ENCODE peak calls at places on chromosomes 6 and 20, in six cellular contexts. Q is astrocyte, X is adipocyte, K is GM23248, C is fibroblast of lung, H is K562. F is an unnamed sample.

GRCh38 chr6:63807056-63807455 is 171.5 kb downstream of the PHF3 start:
- DNase-seq in Q (no peak), X (no peak), K (no peak), C (no peak), H (no peak), F (no peak)

GRCh38 chr6:72413884-72414283 is 208.0 kb upstream of the KCNQ5 start:
- DNase-seq in Q (peak), X (no peak), K (peak), C (no peak), H (no peak), F (no peak)

GRCh38 chr6:118892248-118893094 is 1.5 kb upstream of the ASF1A start:
- DNase-seq in Q (peak), X (no peak), K (peak), C (no peak), H (peak), F (no peak)

GRCh38 chr6:20702366-20702765 is 168.1 kb downstream of the CDKAL1 start:
- DNase-seq in Q (no peak), X (no peak), K (no peak), C (no peak), H (no peak), F (no peak)

GRCh38 chr6:168319279-168320051 is at the start of gene DACT2:
- DNase-seq in Q (no peak), X (no peak), K (no peak), C (no peak), H (no peak), F (no peak)

GRCh38 chr6:52650946-52651345 is 20.0 kb upstream of the TMEM14A start:
- DNase-seq in Q (no peak), X (no peak), K (no peak), C (peak), H (no peak), F (no peak)

GRCh38 chr20:25270829-25271251 is 23.0 kb downstream of the PYGB start:
- DNase-seq in Q (no peak), X (no peak), K (no peak), C (no peak), H (no peak), F (no peak)

GRCh38 chr6:65505736-65506135 is 201.3 kb downstream of the EYS start:
- DNase-seq in Q (no peak), X (no peak), K (no peak), C (no peak), H (no peak), F (no peak)

GRCh38 chr20:21342656-21343345 is 39.7 kb downstream of the XRN2 start:
- DNase-seq in Q (peak), X (peak), K (peak), C (peak), H (no peak), F (no peak)

GRCh38 chr6:138434915-138435314 is 30.9 kb downstream of the HEBP2 start:
- DNase-seq in Q (no peak), X (no peak), K (no peak), C (no peak), H (no peak), F (no peak)

GRCh38 chr6:161417712-161418457 is 144.0 kb upstream of the AGPAT4 start:
- DNase-seq in Q (peak), X (peak), K (peak), C (peak), H (no peak), F (no peak)

GRCh38 chr6:24662206-24662605 is 4.5 kb downstream of the TDP2 start:
- DNase-seq in Q (no peak), X (no peak), K (no peak), C (no peak), H (no peak), F (no peak)

GRCh38 chr6:118708055-118708454 is 56.7 kb upstream of the CEP85L start:
- DNase-seq in Q (peak), X (peak), K (peak), C (peak), H (peak), F (no peak)

GRCh38 chr6:157107915-157108651 is 215.2 kb downstream of the TMEM242 start:
- DNase-seq in Q (peak), X (peak), K (peak), C (peak), H (peak), F (peak)

GRCh38 chr6:131643262-131643631 is 6.1 kb downstream of the ENPP3 start:
- DNase-seq in Q (no peak), X (no peak), K (peak), C (no peak), H (no peak), F (no peak)

GRCh38 chr6:70398783-70399730 is 14.3 kb upstream of the FAM135A start:
- DNase-seq in Q (peak), X (no peak), K (peak), C (peak), H (peak), F (peak)

GRCh38 chr6:56851541-56852248 is 103.2 kb upstream of the BEND6 start:
- DNase-seq in Q (peak), X (peak), K (peak), C (peak), H (peak), F (no peak)

GRCh38 chr6:75568965-75569364 is 32.7 kb upstream of the SENP6 start:
- DNase-seq in Q (no peak), X (no peak), K (no peak), C (no peak), H (no peak), F (no peak)

GRCh38 chr6:108966855-108967755 is 118.9 kb downstream of the ARMC2 start:
- DNase-seq in Q (peak), X (peak), K (peak), C (peak), H (peak), F (no peak)

GRCh38 chr20:25750220-25750764 is 53.6 kb upstream of the ZNF337 start:
- DNase-seq in Q (no peak), X (no peak), K (no peak), C (no peak), H (no peak), F (no peak)

GRCh38 chr20:49987868-49988690 is 5.3 kb downstream of the SNAI1 start:
- DNase-seq in Q (peak), X (peak), K (peak), C (no peak), H (no peak), F (no peak)

GRCh38 chr6:134182528-134182927 is 130.1 kb upstream of the SLC2A12 start:
- DNase-seq in Q (no peak), X (no peak), K (no peak), C (no peak), H (peak), F (no peak)

GRCh38 chr6:161901740-161902426 is 628.0 kb upstream of the AGPAT4 start:
- DNase-seq in Q (no peak), X (no peak), K (no peak), C (no peak), H (no peak), F (no peak)

GRCh38 chr6:124007915-124008688 is 204.4 kb downstream of the NKAIN2 start:
- DNase-seq in Q (no peak), X (no peak), K (no peak), C (peak), H (no peak), F (no peak)

DNA sequence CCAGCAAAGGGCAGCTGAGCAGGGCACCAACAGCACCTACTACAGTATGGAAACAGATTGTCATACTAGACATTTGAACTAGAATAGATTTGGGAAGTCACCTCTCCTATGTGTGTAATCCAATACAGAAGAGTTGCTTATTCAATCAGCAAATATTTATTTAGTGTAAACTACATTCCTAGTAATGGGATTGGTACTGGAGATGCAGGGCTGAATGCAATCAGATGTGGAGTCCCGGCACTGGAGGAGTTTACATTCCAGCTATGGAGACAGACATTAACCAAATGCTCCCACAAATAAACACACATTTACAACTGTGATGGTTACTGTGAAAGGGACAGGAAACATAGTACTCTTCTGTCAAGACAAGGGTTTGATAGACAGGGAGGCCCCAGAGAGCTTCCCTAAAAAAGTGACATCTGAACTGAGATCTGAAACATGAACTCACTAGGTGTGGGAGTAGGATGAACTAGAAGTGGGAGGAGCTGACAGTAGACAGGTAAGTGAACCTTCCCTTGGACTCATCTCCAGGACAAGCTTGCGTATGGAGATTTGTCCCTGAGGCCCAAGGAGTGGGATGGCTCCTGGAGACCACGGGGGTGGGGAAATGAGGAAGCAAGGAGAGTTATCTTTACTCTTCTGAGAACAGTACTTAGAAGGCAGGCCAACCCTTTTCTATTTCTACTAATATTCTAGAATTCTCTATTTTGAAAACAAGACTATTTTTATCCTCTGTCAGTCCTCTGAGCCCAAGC is 420.5 kb downstream of the MAFB start:
- DNase-seq in Q (no peak), X (no peak), K (no peak), C (no peak), H (no peak), F (no peak)
- H3K9ac ChIP-seq in Q (no peak), X (no peak), K (no peak), C (no peak), H (no peak), F (no peak)

GRCh38 chr20:64047046-64047389 is 2.4 kb downstream of the SOX18 start:
- DNase-seq in Q (no peak), X (no peak), K (no peak), C (no peak), H (no peak), F (no peak)
- H3K4me3 ChIP-seq in Q (no peak), X (no peak), K (no peak), C (no peak), H (no peak), F (no peak)

GRCh38 chr6:44202972-44203750 is 13.6 kb upstream of the MYMX start:
- DNase-seq in Q (no peak), X (no peak), K (no peak), C (no peak), H (no peak), F (no peak)
- H3K9ac ChIP-seq in Q (no peak), X (peak), K (no peak), C (no peak), H (no peak), F (no peak)

GRCh38 chr6:43291708-43292107 is 6.4 kb upstream of the SLC22A7 start:
- DNase-seq in Q (no peak), X (no peak), K (no peak), C (no peak), H (no peak), F (no peak)
- H3K4me3 ChIP-seq in Q (no peak), X (no peak), K (no peak), C (no peak), H (no peak), F (no peak)

DNA sequence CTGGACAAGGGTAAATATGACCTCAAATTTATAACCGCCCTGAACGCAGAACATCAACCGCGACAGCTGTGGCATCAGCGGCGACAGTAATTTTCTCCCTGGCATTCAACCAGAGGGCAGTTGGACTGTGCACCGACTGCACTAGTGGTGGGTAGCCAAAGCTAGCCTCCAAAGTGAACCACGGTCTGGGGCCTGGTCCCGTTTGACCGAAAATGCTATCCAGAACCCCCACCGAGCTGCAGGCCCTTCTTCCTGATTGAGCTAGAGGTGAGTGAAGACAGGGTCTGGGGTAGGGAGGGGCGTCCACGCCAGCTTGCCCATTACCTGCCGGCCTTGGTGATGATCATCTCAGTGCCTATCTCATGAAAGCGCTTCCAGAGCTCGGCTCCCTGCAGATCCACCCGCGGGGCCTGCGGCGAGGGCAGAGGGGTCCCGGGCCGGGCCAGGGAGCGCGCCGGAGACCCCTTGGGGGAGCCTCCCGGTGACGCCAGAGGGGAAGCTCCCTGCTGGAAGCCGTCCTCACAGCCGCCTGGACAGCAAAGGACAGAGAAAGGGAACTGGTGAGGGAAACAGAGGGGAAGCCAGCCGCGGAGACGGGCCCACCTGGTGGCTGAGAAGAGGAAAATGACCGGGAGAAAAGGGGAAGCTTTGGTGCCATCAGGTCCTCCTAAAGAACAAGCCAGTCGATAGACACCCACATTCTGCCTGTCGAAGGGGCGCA is 2.0 kb downstream of the TBX18 start:
- DNase-seq in Q (peak), X (peak), K (peak), C (no peak), H (peak), F (no peak)
- H3K9ac ChIP-seq in Q (peak), X (peak), K (peak), C (peak), H (peak), F (no peak)

DNA sequence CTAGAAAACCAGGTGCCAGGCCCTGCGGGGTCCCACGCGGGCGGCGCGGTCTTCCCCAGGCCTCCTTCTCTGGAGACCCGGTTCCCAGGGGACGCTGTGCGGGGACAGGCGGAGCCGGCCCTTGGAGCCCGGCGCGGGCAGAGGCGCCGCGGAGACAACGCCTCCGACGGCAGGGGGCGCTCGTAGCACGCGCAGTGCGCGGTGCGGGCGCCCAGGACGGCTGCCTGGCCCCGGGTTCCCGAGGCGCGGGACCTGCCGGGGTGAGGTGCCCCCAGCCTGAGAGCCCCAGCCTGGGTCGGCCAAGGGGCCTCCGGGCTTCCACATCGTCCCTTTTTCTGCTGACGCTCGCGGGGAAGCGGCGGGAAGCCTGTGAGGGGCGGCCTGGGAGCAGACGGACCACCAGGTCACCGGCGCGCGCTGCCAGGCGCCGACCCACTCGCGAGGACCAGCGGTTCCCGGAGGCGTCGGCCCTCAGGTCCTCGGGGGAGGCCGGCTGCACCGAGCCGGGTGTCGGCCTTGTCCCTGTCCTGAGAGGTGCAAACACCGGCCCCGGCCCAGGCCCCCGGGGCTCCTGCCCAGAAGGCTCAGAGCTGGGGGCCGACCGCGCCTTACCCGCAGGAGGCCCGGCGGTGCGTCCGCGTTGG is 5.2 kb upstream of the FOXC1 start:
- DNase-seq in Q (no peak), X (peak), K (peak), C (peak), H (peak), F (no peak)
- H3K4me3 ChIP-seq in Q (peak), X (peak), K (peak), C (no peak), H (no peak), F (peak)

DNA sequence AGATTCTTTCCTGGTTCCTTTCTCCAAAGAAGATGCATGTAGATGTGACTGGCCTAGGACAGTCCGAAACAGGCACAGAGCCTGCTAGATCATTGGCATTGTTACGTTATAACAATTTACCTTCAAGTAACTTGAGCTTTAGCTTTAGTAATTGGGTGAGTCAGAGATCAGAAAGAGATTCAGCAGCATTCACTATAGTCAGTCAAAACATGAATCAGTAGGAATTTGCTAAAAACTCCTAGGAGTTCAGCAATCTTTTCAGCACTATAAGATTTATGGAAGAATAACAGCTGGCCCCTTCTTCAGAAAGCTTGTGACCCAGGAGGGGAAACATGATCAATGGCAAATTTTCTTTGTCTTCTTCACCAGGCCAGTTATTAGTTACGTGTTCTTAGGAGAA is 281.7 kb upstream of the PRDM1 start:
- DNase-seq in Q (peak), X (peak), K (peak), C (peak), H (no peak), F (peak)
- H3K9ac ChIP-seq in Q (no peak), X (no peak), K (no peak), C (no peak), H (no peak), F (no peak)

GRCh38 chr6:41529049-41529448 is 17.1 kb upstream of the FOXP4 start:
- DNase-seq in Q (no peak), X (no peak), K (no peak), C (no peak), H (no peak), F (no peak)

GRCh38 chr6:41529970-41530369 is 16.2 kb upstream of the FOXP4 start:
- DNase-seq in Q (no peak), X (no peak), K (no peak), C (no peak), H (no peak), F (no peak)

GRCh38 chr6:41528409-41528963 is 17.7 kb upstream of the FOXP4 start:
- DNase-seq in Q (no peak), X (no peak), K (no peak), C (no peak), H (no peak), F (no peak)

GRCh38 chr6:41530476-41530875 is 15.7 kb upstream of the FOXP4 start:
- DNase-seq in Q (no peak), X (no peak), K (no peak), C (no peak), H (no peak), F (no peak)

DNA sequence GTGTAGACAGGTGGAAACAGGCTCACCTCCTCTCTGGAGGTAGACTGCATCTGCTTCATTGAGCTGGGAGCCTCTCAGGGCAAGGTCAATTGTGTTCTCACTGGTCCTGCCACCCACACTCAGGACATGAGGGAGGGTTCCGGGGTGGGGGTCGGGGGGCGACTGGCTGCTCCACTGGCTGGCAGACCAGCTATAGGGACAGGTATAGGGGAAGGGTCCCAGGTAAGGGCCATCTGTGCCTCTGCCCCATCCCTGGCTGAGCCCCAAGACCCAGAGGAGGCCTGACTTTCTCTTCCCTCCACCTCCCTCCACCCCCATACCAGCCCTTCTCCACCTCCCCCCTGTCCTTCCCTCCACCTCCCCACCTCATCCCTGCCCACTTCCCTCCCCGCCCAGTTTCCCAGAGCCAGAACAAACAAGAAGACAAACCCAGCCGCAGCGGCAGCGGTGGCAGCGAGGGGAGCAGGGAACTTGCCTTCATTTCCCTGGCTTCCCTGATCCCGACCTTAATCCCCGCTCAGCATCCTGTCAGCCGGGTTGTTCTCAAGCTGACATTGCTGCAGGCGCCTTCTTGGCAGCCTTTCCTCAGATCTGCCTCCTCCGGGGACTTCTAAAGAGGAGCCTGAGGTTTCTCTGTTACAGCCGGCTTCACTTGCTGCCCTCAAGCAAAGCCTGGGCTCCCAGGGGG is 18.3 kb upstream of the FOXP4 start:
- DNase-seq in Q (no peak), X (peak), K (peak), C (peak), H (no peak), F (no peak)
- H3K4me3 ChIP-seq in Q (no peak), X (no peak), K (no peak), C (no peak), H (no peak), F (no peak)

GRCh38 chr6:28978959-28979561 is 26.1 kb downstream of the ZNF311 start:
- DNase-seq in Q (no peak), X (no peak), K (no peak), C (no peak), H (no peak), F (no peak)

GRCh38 chr6:28976677-28977076 is 28.4 kb downstream of the ZNF311 start:
- DNase-seq in Q (no peak), X (no peak), K (no peak), C (no peak), H (no peak), F (no peak)

GRCh38 chr6:28977351-28978136 is 27.6 kb downstream of the ZNF311 start:
- DNase-seq in Q (peak), X (peak), K (peak), C (peak), H (no peak), F (no peak)

GRCh38 chr6:28979679-28980078 is 25.4 kb downstream of the ZNF311 start:
- DNase-seq in Q (no peak), X (no peak), K (no peak), C (no peak), H (peak), F (no peak)

DNA sequence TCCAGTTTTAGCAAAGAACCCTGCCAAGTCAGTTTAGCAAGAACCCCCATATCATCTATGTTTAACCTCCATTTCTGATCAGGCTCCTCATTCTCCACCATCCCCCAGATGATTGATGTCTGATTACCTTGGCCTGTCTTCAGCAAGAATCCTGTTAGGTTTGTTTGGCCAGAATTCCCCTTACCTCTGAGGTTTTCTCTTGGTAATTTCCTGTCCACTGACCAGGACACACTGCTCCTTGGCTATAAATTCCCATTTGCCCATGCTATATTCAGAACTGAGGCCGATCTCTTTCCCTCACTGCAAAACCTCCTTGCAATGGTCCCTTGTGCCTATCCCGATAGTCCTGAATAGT is 27.0 kb downstream of the ZNF311 start:
- DNase-seq in Q (no peak), X (no peak), K (no peak), C (no peak), H (no peak), F (no peak)
- H3K9ac ChIP-seq in Q (no peak), X (peak), K (peak), C (no peak), H (peak), F (peak)